ENCODE peak calls at places on chromosomes 1 and 21, in five cellular contexts. A, Q, V, J and D are unnamed samples.

GRCh38 chr1:17347769-17348592 is 24.0 kb upstream of the PADI6 start:
- DNase-seq in V (peak), A (peak), Q (peak), J (no peak), D (no peak)

GRCh38 chr1:91054780-91055481 is 33.1 kb upstream of the ZNF644 start:
- DNase-seq in J (no peak), Q (no peak), V (no peak), A (no peak), D (peak)

GRCh38 chr1:2784854-2785630 is 16.5 kb downstream of the TTC34 start:
- DNase-seq in V (no peak), A (no peak), J (no peak), Q (no peak), D (no peak)

GRCh38 chr1:222413436-222413835 is 134.5 kb downstream of the HHIPL2 start:
- DNase-seq in J (no peak), Q (no peak), A (no peak), V (no peak), D (no peak)

GRCh38 chr1:214332950-214333798 is 52.2 kb downstream of the SMYD2 start:
- DNase-seq in Q (no peak), V (no peak), J (peak), A (peak), D (peak)

GRCh38 chr1:69710484-69710883 is 142.8 kb downstream of the LRRC7 start:
- DNase-seq in Q (no peak), A (peak), J (no peak), V (no peak), D (no peak)

GRCh38 chr1:17878837-17879236 is 123.7 kb downstream of the ACTL8 start:
- DNase-seq in A (peak), V (no peak), Q (peak), J (no peak), D (no peak)

GRCh38 chr21:38377165-38378093 is 120.6 kb downstream of the KCNJ15 start:
- DNase-seq in A (no peak), V (no peak), Q (no peak), J (no peak), D (no peak)

GRCh38 chr1:10687782-10688408 is 108.6 kb downstream of the CASZ1 start:
- DNase-seq in V (no peak), A (peak), J (no peak), Q (no peak), D (no peak)

GRCh38 chr1:247905899-247906503 is 10.6 kb downstream of the OR2W3 start:
- DNase-seq in J (no peak), Q (no peak), A (no peak), V (no peak), D (no peak)

GRCh38 chr1:204314209-204314892 is 45.4 kb downstream of the PLEKHA6 start:
- DNase-seq in V (no peak), A (no peak), Q (no peak), J (no peak), D (no peak)

GRCh38 chr1:236494082-236494481 is 29.7 kb upstream of the LGALS8 start:
- DNase-seq in V (no peak), J (no peak), Q (no peak), A (no peak), D (no peak)

GRCh38 chr1:43267291-43267805 is 2.4 kb upstream of the TMEM125 start:
- DNase-seq in Q (peak), J (no peak), A (peak), V (no peak), D (no peak)

GRCh38 chr1:113987259-113987658 is 8.0 kb downstream of the OLFML3 start:
- DNase-seq in Q (no peak), A (no peak), J (no peak), V (no peak), D (no peak)

GRCh38 chr1:56580771-56581170 is 1.4 kb upstream of the PLPP3 start:
- DNase-seq in Q (no peak), V (no peak), A (no peak), J (no peak), D (no peak)
- TF ChIP-seq CTCF in Q (no peak), V (no peak), A (no peak), J (no peak), D (no peak)

GRCh38 chr1:1058921-1059493 is 15.1 kb downstream of the RNF223 start:
- DNase-seq in J (peak), A (no peak), Q (no peak), V (no peak), D (no peak)
- TF ChIP-seq CTCF in J (no peak), A (no peak), Q (peak), V (peak), D (peak)

GRCh38 chr21:26843912-26844257 is 1.3 kb downstream of the ADAMTS1 start:
- DNase-seq in V (no peak), A (peak), Q (no peak), J (no peak), D (no peak)
- TF ChIP-seq CTCF in V (no peak), A (peak), Q (no peak), J (no peak), D (no peak)

DNA sequence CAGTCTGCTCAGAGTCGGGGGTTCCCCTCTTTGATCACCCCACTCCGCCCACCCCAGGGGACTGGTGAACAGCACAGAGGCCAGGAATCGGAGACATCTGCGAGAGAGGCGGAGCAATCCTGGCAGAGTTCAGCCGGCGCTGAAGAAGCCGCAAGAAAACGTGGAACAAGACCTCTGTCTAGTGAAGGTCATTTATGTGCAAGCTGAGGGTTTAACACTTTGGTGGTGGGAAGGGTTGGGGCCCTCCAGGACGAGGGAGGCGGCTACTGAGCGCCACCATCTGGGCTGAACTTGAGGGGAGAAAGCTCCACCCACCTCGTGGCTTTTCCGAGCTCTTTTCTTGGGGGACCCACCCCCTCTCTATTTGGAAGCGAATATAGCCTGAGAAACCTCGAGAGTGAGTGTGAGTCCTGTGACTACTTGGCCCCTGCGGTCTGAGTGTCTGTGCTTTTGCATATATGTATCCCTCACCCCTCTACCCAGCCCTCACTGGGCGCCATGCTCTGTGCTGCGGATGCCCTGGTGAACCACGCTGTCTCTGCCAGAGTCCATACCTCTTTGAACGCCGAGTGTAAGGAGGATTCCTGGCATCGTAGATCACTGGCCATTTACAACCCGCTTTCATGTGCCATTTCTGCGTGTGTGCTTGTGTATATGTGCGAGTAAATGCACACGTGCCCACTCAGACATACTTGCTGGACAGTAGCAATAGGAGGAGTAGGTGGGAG is 1.2 kb upstream of the EPHA10 start:
- DNase-seq in Q (no peak), V (no peak), J (no peak), A (no peak), D (no peak)
- TF ChIP-seq CTCF in Q (no peak), V (no peak), J (no peak), A (no peak), D (peak)

GRCh38 chr1:103788377-103788776 is 38.7 kb downstream of the AMY1C start:
- DNase-seq in J (no peak), A (no peak), Q (no peak), V (no peak), D (no peak)
- TF ChIP-seq CTCF in J (no peak), A (no peak), Q (peak), V (peak), D (peak)

GRCh38 chr1:226644541-226645176 is 94.4 kb downstream of the ITPKB start:
- DNase-seq in J (peak), A (no peak), Q (no peak), V (peak), D (no peak)

GRCh38 chr1:226643167-226643566 is 94.6 kb downstream of the STUM start:
- DNase-seq in Q (peak), J (peak), A (peak), V (peak), D (peak)

GRCh38 chr1:226642421-226642820 is 93.9 kb downstream of the STUM start:
- DNase-seq in J (peak), V (peak), A (no peak), Q (no peak), D (no peak)

GRCh38 chr1:226645279-226645976 is 93.7 kb downstream of the ITPKB start:
- DNase-seq in A (no peak), Q (no peak), V (peak), J (peak), D (no peak)

GRCh38 chr1:226643701-226644540 is 95.2 kb downstream of the ITPKB start:
- DNase-seq in Q (no peak), J (peak), V (peak), A (no peak), D (peak)
- TF ChIP-seq CTCF in Q (no peak), J (peak), V (no peak), A (no peak), D (peak)

GRCh38 chr1:205350124-205350523 is 6.6 kb downstream of the KLHDC8A start:
- DNase-seq in V (no peak), Q (peak), J (no peak), A (no peak), D (no peak)

GRCh38 chr1:205354259-205354904 is 2.3 kb downstream of the KLHDC8A start:
- DNase-seq in A (peak), J (peak), Q (no peak), V (no peak), D (peak)

GRCh38 chr1:205353612-205354011 is 3.1 kb downstream of the KLHDC8A start:
- DNase-seq in V (no peak), A (no peak), J (no peak), Q (no peak), D (no peak)

GRCh38 chr1:205350626-205351235 is 6.0 kb downstream of the KLHDC8A start:
- DNase-seq in V (no peak), Q (peak), J (no peak), A (no peak), D (no peak)

DNA sequence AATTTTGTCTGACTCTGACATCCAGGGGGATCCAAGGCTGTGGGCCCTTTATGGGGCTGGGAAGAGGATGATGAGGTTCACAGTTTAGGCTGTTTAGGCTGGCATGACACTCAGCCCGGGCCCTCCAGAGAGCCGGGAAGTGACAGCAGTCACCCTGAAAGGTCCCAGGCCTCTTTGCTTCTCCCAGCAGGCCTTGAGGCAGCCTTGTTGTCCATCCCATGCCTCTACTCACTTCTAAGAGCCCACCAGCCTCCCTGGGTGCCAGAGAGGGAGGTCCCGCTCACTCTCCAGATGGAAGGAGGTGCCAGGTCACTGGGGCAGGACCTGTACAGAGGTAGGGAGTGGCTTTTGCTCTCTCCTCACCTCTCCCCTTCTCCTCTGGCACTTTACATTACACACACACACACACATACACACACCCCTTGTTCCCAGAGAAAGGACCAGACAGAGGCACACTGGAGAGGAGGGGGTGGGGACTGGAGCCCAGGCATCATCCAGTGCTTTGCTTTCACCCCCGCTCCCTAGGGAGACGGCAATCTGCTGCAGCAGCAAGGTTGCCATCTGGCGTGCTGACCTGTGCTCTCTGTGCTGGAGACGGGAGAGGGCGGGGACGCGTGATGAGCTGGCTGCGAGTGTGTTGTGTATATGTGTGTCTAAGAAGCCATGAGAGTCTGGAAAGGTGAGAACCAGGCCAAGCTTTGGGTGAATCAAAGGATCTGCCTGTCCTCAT is 4.6 kb downstream of the KLHDC8A start:
- DNase-seq in J (no peak), Q (peak), A (no peak), V (no peak), D (no peak)
- TF ChIP-seq CTCF in J (no peak), Q (no peak), A (no peak), V (no peak), D (no peak)

GRCh38 chr1:5479876-5480275 is 512.3 kb downstream of the NPHP4 start:
- DNase-seq in V (no peak), A (no peak), J (no peak), Q (no peak), D (no peak)

GRCh38 chr1:5484451-5485165 is 507.6 kb downstream of the NPHP4 start:
- DNase-seq in Q (no peak), A (no peak), V (no peak), J (no peak), D (no peak)

GRCh38 chr1:5480306-5480705 is 511.9 kb downstream of the NPHP4 start:
- DNase-seq in A (no peak), J (no peak), Q (no peak), V (no peak), D (no peak)

GRCh38 chr1:5480906-5481305 is 511.3 kb downstream of the NPHP4 start:
- DNase-seq in V (no peak), A (no peak), Q (no peak), J (no peak), D (no peak)

GRCh38 chr1:5481889-5482288 is 510.3 kb downstream of the NPHP4 start:
- DNase-seq in V (no peak), A (no peak), J (peak), Q (no peak), D (no peak)
- TF ChIP-seq CTCF in V (no peak), A (no peak), J (peak), Q (no peak), D (peak)

DNA sequence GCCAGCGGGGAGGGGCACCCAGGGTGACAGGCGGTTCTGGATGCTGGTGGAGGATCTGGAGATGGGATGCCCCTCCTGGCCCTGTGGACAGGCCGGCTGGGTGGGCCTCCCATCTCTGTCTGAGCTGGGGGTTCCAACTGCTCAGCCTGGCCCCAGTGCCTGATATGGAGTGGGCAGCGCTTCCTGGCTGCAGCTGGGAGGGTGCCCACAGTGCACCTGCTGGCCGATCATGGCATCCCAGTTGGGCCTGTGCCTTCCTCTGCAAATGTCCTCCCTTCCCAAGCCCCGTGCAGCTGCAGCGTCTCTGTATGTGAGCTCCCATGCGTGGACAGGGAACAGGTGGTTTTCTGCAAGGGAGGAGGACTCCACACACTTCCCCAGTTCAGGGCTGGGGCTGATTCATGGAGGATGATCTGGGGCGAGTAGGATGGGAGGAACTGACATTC is 2.1 kb downstream of the PFKL start:
- DNase-seq in A (no peak), Q (no peak), V (no peak), J (no peak), D (no peak)
- TF ChIP-seq CTCF in A (no peak), Q (no peak), V (no peak), J (no peak), D (no peak)